ENCODE peak calls at places on chromosomes 3 and 15, in four cellular contexts. O is IMR-90, Y is HepG2, B is K562. C is an unnamed sample.

GRCh38 chr15:40985541-40986330 is 32.5 kb downstream of the CHAC1 start:
- DNase-seq in O (peak), Y (no peak), B (no peak), C (no peak)

GRCh38 chr3:89699771-89700170 is 592.4 kb downstream of the EPHA3 start:
- DNase-seq in O (no peak), Y (no peak), B (no peak), C (no peak)

GRCh38 chr3:196686436-196686835 is 25.6 kb downstream of the CEP19 start:
- DNase-seq in O (no peak), Y (no peak), B (no peak), C (no peak)

GRCh38 chr3:124092811-124093210 is 100.9 kb upstream of the ROPN1 start:
- DNase-seq in O (peak), Y (no peak), B (no peak), C (no peak)

GRCh38 chr15:93987068-93987467 is 244.3 kb upstream of the MCTP2 start:
- DNase-seq in O (no peak), Y (no peak), B (no peak), C (no peak)

GRCh38 chr15:70910958-70911357 is 18.3 kb downstream of the LRRC49 start:
- DNase-seq in O (no peak), Y (no peak), B (no peak), C (no peak)

GRCh38 chr15:71342658-71343057 is 227.4 kb downstream of the THSD4 start:
- DNase-seq in O (no peak), Y (no peak), B (no peak), C (no peak)

GRCh38 chr3:4432233-4432632 is 34.8 kb downstream of the SUMF1 start:
- DNase-seq in O (no peak), Y (no peak), B (no peak), C (no peak)

GRCh38 chr3:38404286-38404685 is 49.4 kb upstream of the ACVR2B start:
- DNase-seq in O (peak), Y (no peak), B (no peak), C (no peak)

GRCh38 chr15:68818088-68818670 is 2.5 kb downstream of the ANP32A start:
- DNase-seq in O (peak), Y (peak), B (peak), C (peak)

GRCh38 chr3:62203152-62203551 is 170.2 kb downstream of the FEZF2 start:
- DNase-seq in O (no peak), Y (no peak), B (no peak), C (no peak)

GRCh38 chr3:2847062-2847841 is 262.9 kb downstream of the IL5RA start:
- DNase-seq in O (no peak), Y (no peak), B (no peak), C (no peak)

GRCh38 chr3:65633018-65633417 is 405.7 kb downstream of the MAGI1 start:
- DNase-seq in O (no peak), Y (no peak), B (peak), C (no peak)

GRCh38 chr15:29682781-29683180 is 139.5 kb downstream of the TJP1 start:
- DNase-seq in O (peak), Y (no peak), B (no peak), C (no peak)

GRCh38 chr15:100124936-100125626 is 216.7 kb downstream of the ADAMTS17 start:
- DNase-seq in O (no peak), Y (no peak), B (no peak), C (no peak)

GRCh38 chr3:17032407-17033034 is 147.8 kb downstream of the PLCL2 start:
- DNase-seq in O (peak), Y (peak), B (peak), C (peak)

GRCh38 chr3:158961911-158962310 is 160.1 kb downstream of the MFSD1 start:
- DNase-seq in O (no peak), Y (no peak), B (no peak), C (no peak)

GRCh38 chr3:188868803-188869202 is 303.0 kb upstream of the TPRG1 start:
- DNase-seq in O (no peak), Y (no peak), B (no peak), C (no peak)

GRCh38 chr3:10007126-10007782 is 19.0 kb upstream of the FANCD2 start:
- DNase-seq in O (no peak), Y (no peak), B (no peak), C (no peak)

GRCh38 chr15:85976986-85977385 is 102.7 kb upstream of the AGBL1 start:
- DNase-seq in O (no peak), Y (no peak), B (no peak), C (no peak)

GRCh38 chr3:105334138-105334882 is 32.4 kb upstream of the ALCAM start:
- DNase-seq in O (peak), Y (no peak), B (no peak), C (no peak)

DNA sequence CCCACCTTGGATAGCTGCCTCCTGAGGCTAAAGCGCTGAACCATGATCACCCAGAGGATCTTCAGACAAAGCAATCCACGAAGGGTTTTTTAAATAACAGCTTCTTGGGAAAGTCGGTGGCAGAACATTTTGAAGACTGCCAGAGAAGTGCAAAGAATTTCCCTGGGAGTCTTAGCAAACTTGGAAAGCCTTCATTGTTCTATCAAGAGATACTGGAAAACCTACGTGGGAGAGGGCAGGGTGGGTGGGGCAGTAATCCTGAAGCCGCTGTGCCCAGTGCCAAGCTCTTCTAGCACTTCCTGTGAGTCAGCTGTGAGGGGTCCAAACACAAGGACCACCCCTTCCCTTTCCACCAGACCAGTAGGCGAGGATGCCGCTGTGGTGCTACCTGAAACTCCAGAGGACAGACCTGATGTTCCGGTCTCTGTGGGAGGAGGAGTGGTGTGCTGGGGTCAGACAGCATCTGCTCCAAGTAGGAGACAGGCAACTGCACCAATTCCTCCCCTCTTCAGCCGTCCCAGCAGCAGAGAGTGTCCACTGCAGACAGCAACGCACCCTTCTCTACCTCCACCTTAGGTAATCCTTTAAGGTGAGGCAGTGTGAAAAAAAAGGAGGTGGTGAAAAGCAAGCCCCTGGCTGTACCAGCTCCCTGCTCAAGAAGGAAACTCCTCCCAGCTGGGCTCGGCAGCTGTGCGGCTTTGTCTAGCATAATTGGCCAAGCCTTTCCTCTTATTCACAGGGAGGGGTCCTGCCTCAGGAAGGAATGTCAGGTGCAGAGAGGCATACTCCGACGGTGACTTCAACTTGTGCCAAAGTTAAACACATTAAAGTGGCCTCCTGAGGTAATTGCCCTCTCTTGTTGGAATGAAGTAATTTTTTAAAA is 99.0 kb downstream of the TMCC1 start:
- DNase-seq in O (no peak), Y (peak), B (peak), C (peak)
- TF ChIP-seq MAZ in O (no peak), Y (no peak), B (no peak), C (no peak)

DNA sequence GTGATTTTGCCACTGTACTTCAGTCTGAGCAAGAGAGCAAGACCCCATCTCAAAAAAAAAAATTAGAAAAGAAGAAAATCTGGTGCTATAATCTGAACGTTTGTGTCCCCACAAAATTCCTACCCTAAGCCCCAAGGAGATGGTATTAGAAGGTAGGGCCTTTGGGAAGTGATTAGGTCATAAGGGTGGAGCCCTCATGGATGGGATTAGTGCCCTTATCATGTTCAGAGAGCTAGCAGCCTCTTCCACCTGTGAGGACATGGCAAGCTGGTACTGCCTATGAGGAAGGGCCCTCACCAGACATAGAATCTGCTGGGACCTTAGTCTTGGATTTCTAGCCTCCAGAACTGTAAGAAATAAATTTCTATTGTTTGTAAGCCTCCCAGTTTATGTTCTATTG is 50.4 kb upstream of the FLNB start:
- DNase-seq in O (no peak), Y (no peak), B (no peak), C (no peak)
- TF ChIP-seq MAZ in O (no peak), Y (no peak), B (no peak), C (no peak)

GRCh38 chr3:127088511-127089430 is 104.2 kb upstream of the PRR23E start:
- DNase-seq in O (no peak), Y (no peak), B (no peak), C (no peak)

GRCh38 chr3:127092368-127092767 is 100.6 kb upstream of the PRR23E start:
- DNase-seq in O (no peak), Y (no peak), B (no peak), C (no peak)

GRCh38 chr3:127091376-127091775 is 101.6 kb upstream of the PRR23E start:
- DNase-seq in O (no peak), Y (no peak), B (no peak), C (no peak)

GRCh38 chr3:127089487-127090145 is 103.3 kb upstream of the PRR23E start:
- DNase-seq in O (no peak), Y (no peak), B (no peak), C (no peak)

DNA sequence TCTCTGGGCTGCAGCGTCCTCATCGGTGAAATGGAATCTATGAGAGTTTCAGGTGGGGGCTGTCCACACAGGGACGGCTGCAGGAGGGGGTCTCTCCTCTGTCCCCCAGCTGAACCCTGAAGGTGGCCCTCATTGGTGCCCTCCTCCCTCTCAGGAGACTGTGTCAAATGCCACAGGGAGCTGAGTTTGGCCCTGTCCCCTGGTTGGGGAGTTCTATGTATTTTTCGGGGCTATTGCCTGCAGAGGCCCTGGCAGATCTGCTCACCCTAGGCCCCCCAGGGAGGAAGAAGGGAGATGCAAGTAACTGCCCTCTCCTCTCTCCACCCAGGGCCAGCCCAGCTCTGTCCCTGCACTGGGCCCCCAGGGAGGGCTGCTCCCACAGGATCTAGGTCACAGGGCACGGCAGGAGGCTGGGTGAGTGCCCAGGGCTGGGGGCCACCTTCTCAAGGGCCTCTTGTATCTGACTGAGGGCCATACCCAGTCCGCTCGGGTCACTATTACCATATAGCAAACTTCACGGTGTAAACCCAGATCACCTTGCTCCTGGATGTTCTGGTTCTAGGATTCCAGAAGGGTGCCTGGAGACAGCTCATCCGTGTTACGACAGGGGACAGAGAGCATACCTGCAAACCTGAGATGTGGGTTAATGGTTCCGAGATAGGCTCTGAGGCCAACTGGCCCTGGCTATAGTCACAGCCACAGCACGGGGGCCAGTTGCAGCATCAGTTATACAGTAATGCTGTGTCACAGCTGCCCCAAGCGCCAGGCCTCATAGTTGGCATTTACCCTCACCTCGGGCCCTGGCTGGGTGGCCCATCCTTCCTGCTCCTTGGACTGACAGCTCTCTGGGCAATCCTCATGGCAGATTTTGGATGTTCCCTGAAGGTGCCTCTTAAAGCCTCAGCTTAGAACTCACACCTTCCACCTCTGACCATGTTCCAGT is 102.4 kb upstream of the PRR23E start:
- DNase-seq in O (no peak), Y (no peak), B (no peak), C (no peak)
- TF ChIP-seq MAZ in O (no peak), Y (no peak), B (no peak), C (no peak)

GRCh38 chr3:46854543-46854942 is 8.7 kb downstream of the MYL3 start:
- DNase-seq in O (no peak), Y (no peak), B (no peak), C (no peak)

GRCh38 chr3:46853441-46854410 is 9.5 kb downstream of the MYL3 start:
- DNase-seq in O (no peak), Y (no peak), B (no peak), C (no peak)

GRCh38 chr3:46851364-46852328 is 11.6 kb downstream of the MYL3 start:
- DNase-seq in O (no peak), Y (no peak), B (no peak), C (no peak)

GRCh38 chr3:46852329-46852720 is 10.9 kb downstream of the MYL3 start:
- DNase-seq in O (no peak), Y (no peak), B (no peak), C (no peak)

DNA sequence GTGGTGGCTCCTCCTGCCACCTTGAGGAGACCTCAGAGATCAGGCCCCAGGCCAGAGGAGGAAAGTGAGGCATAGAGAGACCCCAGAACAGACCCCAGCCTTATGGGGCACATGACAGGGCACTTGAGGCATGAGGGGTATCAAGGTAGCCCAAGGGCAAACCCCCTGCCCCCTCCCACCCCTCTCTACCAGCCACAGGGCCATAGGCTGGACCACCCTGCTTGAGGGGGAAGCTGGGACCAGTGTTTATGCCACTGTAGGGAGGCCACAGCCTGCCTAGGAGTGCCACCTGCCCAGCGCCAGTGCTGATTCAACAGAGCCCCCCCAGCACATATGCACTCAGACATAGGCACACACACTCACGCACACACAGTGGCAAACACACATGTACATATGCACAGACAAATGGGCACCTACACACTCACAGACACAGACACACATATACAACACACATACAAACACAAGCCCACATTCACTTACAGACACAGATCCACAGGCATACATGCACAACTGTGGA is 10.3 kb downstream of the MYL3 start:
- DNase-seq in O (no peak), Y (no peak), B (no peak), C (no peak)
- TF ChIP-seq MAZ in O (no peak), Y (no peak), B (no peak), C (no peak)

C was measured in A549.